ENCODE peak calls at places on chromosomes 1 and 21, in nine cellular contexts. F is stimulated activated CD8-positive, alpha-beta memory T cell treated with anti-CD3 and anti-CD28 coated beads, Interleukin-15, amount 100 ng/mL, for 24 hours; S is NCI-H2171; K is naive thymus-derived CD8-positive, alpha-beta T cell; N is left lung; E is endodermal cell; D is CD8-positive, alpha-beta memory T cell; A is AG09319; M is NCI-H69. G is an unnamed sample.

GRCh38 chr1:246265481-246265880 is 241.6 kb downstream of the SMYD3 start:
- DNase-seq in N (no peak), K (no peak), E (no peak), M (no peak), A (no peak), S (no peak), D (no peak), F (no peak), G (no peak)

GRCh38 chr1:81379430-81379829 is 421.3 kb upstream of the ADGRL2 start:
- DNase-seq in F (no peak), D (no peak), E (no peak), N (no peak), S (no peak), K (no peak), A (no peak), M (no peak), G (no peak)

GRCh38 chr1:235947989-235948388 is 81.3 kb upstream of the LYST start:
- DNase-seq in E (no peak), N (no peak), F (no peak), M (no peak), D (no peak), K (no peak), S (no peak), A (no peak), G (no peak)

GRCh38 chr21:25911730-25912401 is 177.1 kb downstream of the GABPA start:
- DNase-seq in F (no peak), S (no peak), N (no peak), M (peak), K (no peak), D (no peak), E (no peak), A (no peak), G (no peak)

GRCh38 chr1:64229307-64229706 is 25.9 kb downstream of the UBE2U start:
- DNase-seq in M (peak), A (no peak), K (no peak), D (no peak), S (no peak), N (no peak), F (no peak), E (no peak), G (no peak)

GRCh38 chr1:38872401-38873026 is 634 bp downstream of the MYCBP start:
- DNase-seq in D (peak), M (peak), A (no peak), K (peak), S (no peak), F (no peak), N (no peak), E (no peak), G (no peak)

GRCh38 chr1:166676981-166677380 is 162.3 kb upstream of the POGK start:
- DNase-seq in K (no peak), F (no peak), E (no peak), S (no peak), N (no peak), D (no peak), A (no peak), M (no peak), G (no peak)

GRCh38 chr1:93042134-93042821 is 36.8 kb upstream of the MTF2 start:
- DNase-seq in A (no peak), K (peak), S (no peak), D (peak), E (no peak), M (no peak), F (no peak), N (no peak), G (no peak)

GRCh38 chr1:176450526-176450925 is 12.4 kb upstream of the PAPPA2 start:
- DNase-seq in S (no peak), M (no peak), D (no peak), A (no peak), N (no peak), E (no peak), F (no peak), K (no peak), G (no peak)

GRCh38 chr1:216456682-216457081 is 33.4 kb upstream of the USH2A start:
- DNase-seq in F (no peak), D (no peak), S (no peak), E (no peak), M (peak), K (no peak), N (no peak), A (no peak), G (peak)

GRCh38 chr1:242030071-242030470 is 31.2 kb upstream of the MAP1LC3C start:
- DNase-seq in E (no peak), A (no peak), M (no peak), K (no peak), S (no peak), N (no peak), D (no peak), F (no peak), G (no peak)

GRCh38 chr1:77983997-77984355 is 5.1 kb upstream of the FUBP1 start:
- DNase-seq in K (no peak), N (no peak), A (no peak), E (no peak), F (no peak), D (no peak), S (no peak), M (no peak), G (no peak)

GRCh38 chr1:241610056-241610815 is 29.9 kb downstream of the CHML start:
- DNase-seq in N (no peak), S (peak), F (no peak), M (peak), K (no peak), D (no peak), A (no peak), E (peak), G (no peak)

GRCh38 chr1:32890516-32891240 is 4.4 kb downstream of the HPCA start:
- DNase-seq in F (no peak), K (no peak), E (peak), M (no peak), N (no peak), S (no peak), A (no peak), D (no peak), G (no peak)

GRCh38 chr1:172266528-172267174 is 153.8 kb upstream of the C1orf105 start:
- DNase-seq in E (no peak), F (no peak), D (no peak), K (no peak), M (no peak), A (no peak), N (no peak), S (no peak), G (no peak)

GRCh38 chr1:12143631-12144155 is 23.1 kb upstream of the TNFRSF1B start:
- DNase-seq in D (no peak), F (no peak), A (peak), K (no peak), E (no peak), S (no peak), M (peak), N (peak), G (peak)

GRCh38 chr1:226310637-226311195 is 1.8 kb upstream of the LIN9 start:
- DNase-seq in A (no peak), M (peak), N (no peak), D (no peak), S (no peak), E (no peak), F (no peak), K (no peak), G (no peak)

GRCh38 chr1:214901718-214902117 is 180.8 kb upstream of the KCNK2 start:
- DNase-seq in A (no peak), E (no peak), S (no peak), N (no peak), D (no peak), K (no peak), M (no peak), F (no peak), G (peak)

GRCh38 chr21:39071623-39072214 is 111.5 kb downstream of the PSMG1 start:
- DNase-seq in F (no peak), S (no peak), E (no peak), M (no peak), D (no peak), K (no peak), A (peak), N (no peak), G (no peak)

GRCh38 chr1:25727819-25728286 is 72.1 kb upstream of the SELENON start:
- DNase-seq in A (no peak), N (no peak), E (peak), F (no peak), D (no peak), K (no peak), M (peak), S (no peak), G (no peak)

GRCh38 chr1:52296345-52296744 is 69.7 kb downstream of the CC2D1B start:
- DNase-seq in E (peak), F (no peak), K (no peak), S (no peak), N (no peak), A (peak), D (peak), M (peak), G (peak)

GRCh38 chr1:231507476-231508355 is 20.8 kb upstream of the TSNAX start:
- DNase-seq in A (no peak), M (no peak), E (no peak), K (no peak), D (no peak), F (no peak), S (no peak), N (no peak), G (no peak)

GRCh38 chr21:37551406-37552355 is 185.1 kb downstream of the DYRK1A start:
- DNase-seq in N (no peak), S (no peak), D (no peak), F (no peak), E (peak), K (no peak), A (no peak), M (peak), G (no peak)

GRCh38 chr21:46005081-46005480 is 23.5 kb downstream of the COL6A1 start:
- DNase-seq in M (no peak), S (no peak), K (no peak), N (peak), A (no peak), F (no peak), D (no peak), E (no peak), G (no peak)

GRCh38 chr1:55965981-55966461 is 613.3 kb downstream of the PLPP3 start:
- DNase-seq in M (no peak), A (no peak), D (no peak), E (no peak), N (no peak), S (no peak), K (no peak), F (no peak), G (peak)

GRCh38 chr1:31376374-31377134 is 3.7 kb upstream of the FABP3 start:
- DNase-seq in M (peak), N (no peak), F (no peak), D (no peak), E (peak), K (no peak), S (peak), A (peak), G (peak)

GRCh38 chr1:10727703-10728348 is 68.6 kb downstream of the CASZ1 start:
- DNase-seq in M (peak), S (no peak), F (no peak), N (no peak), A (no peak), K (no peak), D (no peak), E (no peak), G (no peak)

GRCh38 chr21:45558044-45558721 is 15.9 kb upstream of the SLC19A1 start:
- DNase-seq in A (no peak), M (no peak), D (no peak), S (no peak), K (no peak), E (peak), F (no peak), N (peak), G (no peak)

GRCh38 chr21:17925900-17926299 is 106.7 kb upstream of the C21orf91 start:
- DNase-seq in K (no peak), F (no peak), S (peak), E (no peak), A (no peak), N (no peak), M (peak), D (no peak), G (no peak)

GRCh38 chr21:43369596-43370090 is 57.3 kb downstream of the SIK1 start:
- DNase-seq in A (no peak), F (no peak), D (no peak), E (no peak), M (no peak), K (no peak), S (no peak), N (peak), G (no peak)

GRCh38 chr1:30319765-30320580 is 403.4 kb downstream of the MATN1 start:
- DNase-seq in F (no peak), E (peak), A (no peak), K (no peak), D (no peak), N (no peak), S (no peak), M (no peak), G (no peak)

GRCh38 chr1:73886721-73887120 is 311.3 kb downstream of the LRRIQ3 start:
- DNase-seq in K (no peak), S (no peak), E (no peak), F (no peak), M (peak), D (no peak), A (no peak), N (no peak), G (no peak)

GRCh38 chr1:8395433-8395866 is 77.5 kb downstream of the SLC45A1 start:
- DNase-seq in K (no peak), M (no peak), A (no peak), N (no peak), D (peak), E (no peak), S (no peak), F (no peak), G (no peak)

GRCh38 chr1:63902844-63903589 is 129.2 kb downstream of the ROR1 start:
- DNase-seq in S (no peak), M (peak), K (no peak), D (no peak), A (no peak), E (no peak), N (no peak), F (no peak), G (no peak)

GRCh38 chr1:50342525-50342924 is 80.7 kb downstream of the DMRTA2 start:
- DNase-seq in F (no peak), A (no peak), M (no peak), N (no peak), D (no peak), K (no peak), E (no peak), S (no peak), G (no peak)

GRCh38 chr1:40267767-40268187 is 9.7 kb downstream of the ZMPSTE24 start:
- DNase-seq in S (no peak), M (no peak), F (no peak), K (no peak), A (peak), D (no peak), N (no peak), E (no peak), G (no peak)

GRCh38 chr21:14321042-14321441 is 61.9 kb downstream of the HSPA13 start:
- DNase-seq in E (no peak), K (no peak), F (no peak), M (no peak), D (no peak), A (no peak), N (no peak), S (no peak), G (peak)

GRCh38 chr1:244865028-244865371 is 657 bp upstream of the HNRNPU start:
- DNase-seq in S (no peak), A (no peak), M (peak), E (peak), F (no peak), D (no peak), K (no peak), N (no peak), G (no peak)

GRCh38 chr1:178238722-178239510 is 145.0 kb downstream of the RASAL2 start:
- DNase-seq in E (no peak), D (no peak), N (no peak), A (peak), F (no peak), M (peak), K (no peak), S (no peak), G (peak)